ENCODE peak calls at places on chromosomes 7 and 10, in nine cellular contexts. X, D, T, K, R, U, E, G and O are unnamed samples.

GRCh38 chr7:38411404-38411803 is 138.0 kb upstream of the TARP start:
- DNase-seq in X (peak), D (peak), T (no peak), K (no peak), R (no peak), U (no peak), E (peak), G (no peak), O (peak)

GRCh38 chr7:83347836-83348482 is 185.3 kb upstream of the PCLO start:
- DNase-seq in X (peak), D (peak), T (no peak), K (no peak), R (no peak), U (no peak), E (peak), G (no peak), O (no peak)

GRCh38 chr10:104736006-104736405 is 94.9 kb downstream of the SORCS3 start:
- DNase-seq in X (no peak), D (no peak), T (no peak), K (no peak), R (no peak), U (no peak), E (no peak), G (no peak), O (no peak)

GRCh38 chr7:2661602-2662272 is 26.3 kb upstream of the AMZ1 start:
- DNase-seq in X (no peak), D (no peak), T (no peak), K (no peak), R (peak), U (peak), E (no peak), G (no peak), O (no peak)

GRCh38 chr10:89793649-89794254 is 92.4 kb downstream of the KIF20B start:
- DNase-seq in X (peak), D (peak), T (peak), K (peak), R (no peak), U (no peak), E (peak), G (no peak), O (peak)

GRCh38 chr7:95318501-95318900 is 5.8 kb downstream of the PON1 start:
- DNase-seq in X (no peak), D (no peak), T (no peak), K (no peak), R (no peak), U (no peak), E (no peak), G (no peak), O (no peak)

GRCh38 chr10:4581929-4582328 is 244.1 kb upstream of the AKR1E2 start:
- DNase-seq in X (no peak), D (no peak), T (no peak), K (no peak), R (no peak), U (no peak), E (no peak), G (no peak), O (no peak)

GRCh38 chr7:21106296-21106732 is 319.6 kb upstream of the SP8 start:
- DNase-seq in X (peak), D (no peak), T (peak), K (no peak), R (no peak), U (no peak), E (peak), G (no peak), O (no peak)